ENCODE peak calls at places on chromosomes 13 and 19, in eight cellular contexts. G is PC-3, K is tibial artery, M is foreskin fibroblast, Q is astrocyte of the cerebellum, N is pancreas, R is thyroid gland, A is heart left ventricle. O is an unnamed sample.

GRCh38 chr13:83024955-83025594 is 857.2 kb downstream of the SLITRK1 start:
- DNase-seq in M (peak), A (no peak), G (no peak), N (no peak), Q (no peak), R (no peak), K (no peak), O (no peak)

GRCh38 chr13:95296326-95296939 is 4.8 kb downstream of the ABCC4 start:
- DNase-seq in A (peak), K (no peak), N (peak), R (peak), Q (no peak), M (peak), G (peak), O (no peak)

GRCh38 chr13:81051873-81052272 is 710.9 kb upstream of the SPRY2 start:
- DNase-seq in N (no peak), R (no peak), K (no peak), Q (no peak), M (no peak), G (peak), A (no peak), O (no peak)

GRCh38 chr13:111658150-111659100 is 338.0 kb downstream of the TEX29 start:
- DNase-seq in A (no peak), M (peak), G (no peak), K (no peak), R (no peak), N (no peak), Q (no peak), O (no peak)

GRCh38 chr13:77406644-77407440 is 79.9 kb upstream of the MYCBP2 start:
- DNase-seq in R (no peak), K (no peak), G (no peak), M (no peak), N (no peak), A (no peak), Q (no peak), O (no peak)

GRCh38 chr13:40974460-40975407 is 44.4 kb downstream of the ELF1 start:
- DNase-seq in M (peak), A (no peak), K (no peak), Q (no peak), R (no peak), N (no peak), G (peak), O (no peak)

GRCh38 chr13:112115403-112116091 is 48.6 kb downstream of the SOX1 start:
- DNase-seq in Q (no peak), K (no peak), N (no peak), M (no peak), A (no peak), R (no peak), G (no peak), O (no peak)

GRCh38 chr19:38134538-38135149 is 89.4 kb downstream of the DPF1 start:
- DNase-seq in M (peak), Q (no peak), K (no peak), G (peak), R (peak), N (peak), A (no peak), O (no peak)

GRCh38 chr13:37202264-37202663 is 96.8 kb upstream of the CSNK1A1L start:
- DNase-seq in G (no peak), R (no peak), Q (no peak), K (no peak), A (no peak), M (peak), N (no peak), O (no peak)

GRCh38 chr13:39410089-39410901 is 192.7 kb downstream of the LHFPL6 start:
- DNase-seq in N (no peak), R (no peak), G (no peak), K (no peak), A (no peak), M (peak), Q (peak), O (no peak)

GRCh38 chr13:31201341-31202024 is 1.7 kb downstream of the B3GLCT start:
- DNase-seq in G (peak), M (peak), Q (no peak), K (peak), N (no peak), A (peak), R (peak), O (no peak)

GRCh38 chr13:75226755-75227435 is 255.1 kb downstream of the TBC1D4 start:
- DNase-seq in A (no peak), G (peak), R (peak), K (no peak), M (peak), N (no peak), Q (peak), O (no peak)

GRCh38 chr13:63408227-63409202 is 1992.9 kb upstream of the PCDH20 start:
- DNase-seq in M (peak), N (no peak), A (no peak), R (no peak), Q (peak), G (no peak), K (no peak), O (no peak)

GRCh38 chr13:43961909-43962308 is 82.2 kb downstream of the LACC1 start:
- DNase-seq in M (no peak), G (no peak), K (no peak), N (no peak), R (no peak), Q (no peak), A (no peak), O (no peak)

GRCh38 chr13:76884571-76885202 is 1.5 kb downstream of the KCTD12 start:
- DNase-seq in Q (no peak), A (peak), R (peak), G (peak), M (peak), N (no peak), K (no peak), O (no peak)

GRCh38 chr13:112828082-112828699 is 138.4 kb downstream of the ATP11A start:
- DNase-seq in K (no peak), Q (no peak), G (no peak), A (no peak), M (no peak), R (no peak), N (no peak), O (no peak)

GRCh38 chr19:48448563-48448962 is 2.8 kb downstream of the GRWD1 start:
- DNase-seq in R (no peak), M (no peak), K (no peak), A (no peak), N (no peak), Q (no peak), G (no peak), O (no peak)

GRCh38 chr13:90553167-90553566 is 794.3 kb upstream of the MIR17HG start:
- DNase-seq in K (no peak), R (no peak), G (no peak), M (no peak), A (no peak), N (no peak), Q (no peak), O (no peak)

GRCh38 chr13:37208052-37208451 is 102.6 kb upstream of the CSNK1A1L start:
- DNase-seq in A (no peak), G (no peak), R (no peak), K (no peak), Q (no peak), M (no peak), N (no peak), O (no peak)

GRCh38 chr19:53518061-53518460 is 19.9 kb upstream of the ZNF331 start:
- DNase-seq in K (no peak), M (no peak), Q (no peak), A (no peak), R (no peak), N (no peak), G (no peak), O (no peak)

GRCh38 chr13:56189978-56190377 is 950.7 kb upstream of the PRR20A start:
- DNase-seq in R (no peak), G (no peak), Q (no peak), M (no peak), A (no peak), K (no peak), N (no peak), O (no peak)

GRCh38 chr13:99178636-99179035 is 22.0 kb upstream of the UBAC2 start:
- DNase-seq in R (no peak), A (no peak), K (no peak), G (no peak), M (no peak), N (no peak), Q (no peak), O (peak)

GRCh38 chr13:101492251-101492910 is 39.9 kb downstream of the ITGBL1 start:
- DNase-seq in M (peak), N (no peak), Q (no peak), G (no peak), A (no peak), R (no peak), K (no peak), O (no peak)

GRCh38 chr19:15672580-15673175 is at the start of gene CYP4F12:
- DNase-seq in Q (no peak), R (peak), G (peak), N (peak), A (peak), M (peak), K (peak), O (no peak)

GRCh38 chr13:25281193-25281936 is 5.9 kb downstream of the MTMR6 start:
- DNase-seq in N (no peak), K (no peak), R (no peak), G (no peak), M (no peak), A (no peak), Q (no peak), O (no peak)

GRCh38 chr13:91813255-91813654 is 414.8 kb downstream of the GPC5 start:
- DNase-seq in K (no peak), R (peak), N (no peak), M (no peak), Q (no peak), G (no peak), A (peak), O (no peak)

GRCh38 chr13:34617684-34618083 is 324.4 kb upstream of the NBEA start:
- DNase-seq in M (no peak), N (no peak), K (no peak), A (no peak), Q (peak), R (no peak), G (peak), O (no peak)

GRCh38 chr19:41223431-41224234 is 4.6 kb downstream of the AXL start:
- DNase-seq in G (peak), M (peak), A (no peak), Q (peak), R (no peak), N (no peak), K (no peak), O (no peak)

GRCh38 chr19:17255150-17255621 is 9.4 kb downstream of the USHBP1 start:
- DNase-seq in G (peak), Q (no peak), K (no peak), A (no peak), M (no peak), R (no peak), N (peak), O (no peak)

GRCh38 chr13:49443327-49443688 is 556 bp downstream of the CAB39L start:
- DNase-seq in M (peak), K (no peak), G (peak), A (no peak), N (no peak), Q (no peak), R (peak), O (peak)

GRCh38 chr13:93230466-93230865 is 3.9 kb downstream of the GPC6 start:
- DNase-seq in R (no peak), Q (peak), M (peak), G (peak), K (no peak), N (no peak), A (no peak), O (no peak)

GRCh38 chr19:16403151-16403977 is 68.4 kb downstream of the EPS15L1 start:
- DNase-seq in Q (no peak), K (no peak), R (no peak), N (no peak), A (no peak), M (no peak), G (no peak), O (no peak)

GRCh38 chr19:50510700-50511068 is 307 bp downstream of the JOSD2 start:
- DNase-seq in A (no peak), R (no peak), Q (no peak), N (no peak), G (no peak), M (no peak), K (no peak), O (no peak)

GRCh38 chr19:17234911-17235617 is 9.0 kb downstream of the OCEL1 start:
- DNase-seq in G (peak), R (peak), A (no peak), N (peak), K (no peak), M (peak), Q (no peak), O (peak)

GRCh38 chr19:1223018-1223855 is 14.6 kb downstream of the CBARP start:
- DNase-seq in R (no peak), G (peak), K (no peak), A (peak), Q (no peak), N (peak), M (peak), O (no peak)

GRCh38 chr19:40600086-40600917 is 867 bp upstream of the LTBP4 start:
- DNase-seq in K (peak), R (no peak), G (no peak), N (no peak), M (no peak), Q (no peak), A (peak), O (no peak)

GRCh38 chr19:31002852-31003251 is 346.4 kb downstream of the TSHZ3 start:
- DNase-seq in N (no peak), M (no peak), K (no peak), R (no peak), Q (no peak), A (no peak), G (no peak), O (no peak)
- TF ChIP-seq CTCF in N (no peak), M (no peak), K (no peak), R (peak), Q (no peak), A (no peak), G (no peak), O (no peak)

GRCh38 chr19:5459360-5459759 is 4.1 kb downstream of the ZNRF4 start:
- DNase-seq in N (no peak), M (no peak), Q (no peak), A (no peak), K (no peak), G (no peak), R (no peak), O (no peak)
- TF ChIP-seq CTCF in N (no peak), M (no peak), Q (no peak), A (no peak), K (no peak), G (no peak), R (no peak), O (no peak)

GRCh38 chr19:3656747-3657394 is 30.3 kb upstream of the CACTIN start:
- DNase-seq in M (no peak), N (no peak), Q (no peak), G (peak), A (no peak), K (no peak), R (no peak), O (no peak)
- TF ChIP-seq CTCF in M (no peak), N (no peak), Q (no peak), G (peak), A (no peak), K (no peak), R (no peak), O (no peak)

DNA sequence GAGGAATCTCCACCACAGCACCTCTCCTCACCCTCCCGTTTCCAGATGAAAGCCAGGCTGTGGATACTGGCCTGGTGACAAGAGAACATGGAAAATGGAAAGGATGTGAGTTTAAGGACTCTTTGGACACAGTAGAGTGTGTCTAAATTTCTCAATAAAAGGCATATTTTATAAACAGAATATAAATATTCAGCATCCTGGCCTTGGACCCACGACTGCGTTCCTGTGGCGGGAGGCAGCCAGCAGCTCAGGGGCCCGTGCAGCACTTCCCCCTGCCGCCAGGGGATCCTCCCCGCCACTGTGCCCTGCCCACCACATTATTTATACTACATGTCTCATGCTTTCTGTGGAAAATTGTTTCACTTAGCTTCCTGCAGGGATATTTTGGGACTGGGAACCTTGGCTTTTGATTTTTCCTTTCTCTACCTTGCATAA is 108.0 kb upstream of the SPATA13 start:
- DNase-seq in R (no peak), M (peak), N (no peak), K (no peak), G (no peak), Q (no peak), A (no peak), O (no peak)
- TF ChIP-seq CTCF in R (no peak), M (no peak), N (no peak), K (no peak), G (no peak), Q (peak), A (no peak), O (no peak)

GRCh38 chr19:45733160-45733810 is at the start of gene MEIOSIN:
- DNase-seq in A (no peak), N (peak), M (no peak), R (no peak), Q (no peak), K (no peak), G (no peak), O (no peak)

GRCh38 chr19:45729774-45730388 is 815 bp downstream of the FBXO46 start:
- DNase-seq in A (no peak), G (no peak), R (no peak), M (peak), Q (no peak), N (no peak), K (no peak), O (no peak)

DNA sequence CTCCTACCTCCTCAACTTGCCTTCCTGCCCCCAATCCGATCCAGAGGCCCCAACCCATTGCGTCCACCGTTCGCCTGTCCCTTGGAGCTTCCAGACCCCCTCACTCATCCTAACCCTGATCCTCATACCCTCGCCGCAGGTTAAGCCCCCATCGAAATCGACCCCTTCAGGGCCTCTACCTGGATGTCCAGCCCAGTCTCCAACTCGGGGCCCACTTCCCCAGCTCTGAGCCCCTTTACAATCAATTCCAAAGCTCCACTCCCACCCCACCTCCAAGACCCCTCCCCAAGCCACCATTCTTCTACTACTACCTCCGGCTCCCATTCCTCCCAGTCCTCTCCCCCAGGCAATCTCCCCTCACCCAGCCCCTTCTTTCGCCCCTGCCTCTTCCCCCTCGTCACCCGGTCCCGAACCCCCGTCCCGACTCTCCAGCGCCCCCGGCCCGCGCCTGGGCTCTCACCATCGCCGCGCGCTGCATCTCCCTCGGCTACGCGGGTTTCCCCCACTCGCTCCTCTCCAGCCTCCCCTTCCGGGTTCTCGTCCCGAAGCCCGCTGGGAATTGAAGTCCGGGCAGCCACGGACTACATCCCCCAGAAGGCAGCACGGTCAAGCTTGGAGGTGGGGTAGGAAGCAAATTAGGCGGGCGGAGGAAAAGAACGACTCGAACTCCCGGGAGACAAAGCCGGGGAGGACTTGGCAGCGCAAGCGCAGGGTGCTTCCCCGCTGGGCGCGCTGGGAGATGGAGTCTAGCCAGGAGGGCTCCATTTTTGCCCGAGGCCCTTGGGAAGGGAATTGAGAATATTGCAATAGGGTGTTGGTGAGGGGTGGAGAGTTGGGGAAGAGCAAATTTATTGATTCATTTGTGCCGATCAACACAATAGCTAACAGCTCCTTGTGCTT is at the start of gene FBXO46:
- DNase-seq in M (peak), R (peak), Q (peak), K (peak), A (peak), G (peak), N (peak), O (peak)
- TF ChIP-seq CTCF in M (no peak), R (no peak), Q (peak), K (no peak), A (no peak), G (peak), N (no peak), O (no peak)

DNA sequence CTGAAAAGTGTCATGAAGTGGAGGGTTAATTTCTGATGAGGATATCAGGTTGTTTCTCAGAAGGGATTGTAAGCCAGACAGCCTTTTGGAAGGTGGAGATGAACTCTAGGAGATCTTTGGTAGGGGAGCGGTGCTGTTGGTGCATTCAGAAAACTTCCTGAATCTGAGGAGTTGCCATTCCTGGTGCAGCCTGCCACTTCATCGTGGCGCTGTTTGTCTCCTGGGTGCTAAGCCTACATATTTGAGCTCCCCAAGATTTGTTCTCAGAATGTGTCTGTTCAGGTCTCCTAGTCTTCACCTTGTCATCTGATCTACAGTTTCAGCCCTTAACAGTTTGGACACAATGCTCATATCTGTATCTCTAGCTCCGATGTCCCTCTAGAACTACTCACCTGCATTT is 285.6 kb downstream of the MTUS2 start:
- DNase-seq in N (no peak), G (no peak), R (no peak), Q (no peak), A (no peak), K (no peak), M (no peak), O (no peak)
- TF ChIP-seq CTCF in N (no peak), G (peak), R (peak), Q (no peak), A (no peak), K (no peak), M (no peak), O (no peak)

DNA sequence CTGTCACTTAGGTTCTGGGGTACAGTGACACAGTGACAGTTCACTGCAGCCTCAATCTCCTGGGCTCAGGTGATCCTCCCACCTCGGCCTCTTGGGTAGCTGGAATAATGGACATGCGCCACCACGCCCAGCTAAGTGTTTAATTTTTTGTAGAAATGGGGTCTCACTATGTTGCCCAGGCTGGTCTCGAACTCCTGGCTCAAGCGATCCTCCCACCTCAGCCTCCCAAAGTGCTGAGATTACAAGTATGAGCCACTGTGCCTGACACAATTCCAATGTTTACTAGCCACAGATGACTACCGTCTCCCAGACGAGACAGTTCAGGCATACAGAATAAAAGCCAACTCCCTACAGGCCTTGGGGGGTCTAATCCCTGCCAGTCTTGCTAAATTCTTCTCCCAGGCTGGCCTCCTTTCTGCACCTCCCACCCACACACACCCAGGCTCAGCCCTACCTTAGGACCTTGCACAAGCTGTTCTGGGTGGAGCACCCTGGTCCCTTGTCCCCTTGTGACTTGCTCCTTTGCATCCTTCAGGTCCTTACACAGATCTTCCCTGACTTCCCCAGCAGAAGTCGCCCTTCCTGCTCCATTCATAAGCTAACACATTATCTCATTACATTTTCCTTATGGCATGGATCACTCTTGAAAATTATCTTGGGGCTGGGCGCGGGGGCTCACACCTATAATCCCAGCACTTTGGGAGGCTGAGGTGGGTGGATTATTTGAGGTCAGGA is 106.4 kb downstream of the INSR start:
- DNase-seq in G (no peak), Q (no peak), R (no peak), N (no peak), K (no peak), A (no peak), M (no peak), O (no peak)
- TF ChIP-seq CTCF in G (no peak), Q (no peak), R (no peak), N (no peak), K (no peak), A (no peak), M (no peak), O (no peak)

O was measured in activated B cell treated with CpG ODN at 0.5 μM for 24 hours.